ENCODE peak calls at places on chromosome 11, in six cellular contexts. Q, D, E, H, K and J are unnamed samples. For H3K4me1, the result is how much of the 10 kb centered on the place peaks cover.

GRCh38 chr11:45414082-45414481 is 127.9 kb upstream of the SYT13 start:
- DNase-seq in Q (no peak), D (no peak), E (no peak), H (no peak), K (no peak), J (no peak)

GRCh38 chr11:65916391-65916790 is 2.5 kb downstream of the C11orf68 start:
- DNase-seq in Q (no peak), D (no peak), E (no peak), H (no peak), K (no peak), J (no peak)

GRCh38 chr11:69075421-69076128 is 26.8 kb downstream of the TPCN2 start:
- DNase-seq in Q (no peak), D (peak), E (no peak), H (peak), K (no peak), J (no peak)

GRCh38 chr11:121337078-121337477 is 44.5 kb downstream of the SC5D start:
- DNase-seq in Q (no peak), D (no peak), E (no peak), H (no peak), K (no peak), J (no peak)

GRCh38 chr11:27912916-27913315 is 195.0 kb downstream of the KIF18A start:
- DNase-seq in Q (no peak), D (no peak), E (no peak), H (peak), K (no peak), J (no peak)

GRCh38 chr11:73114110-73114834 is 27.8 kb downstream of the FCHSD2 start:
- DNase-seq in Q (no peak), D (no peak), E (no peak), H (no peak), K (no peak), J (no peak)

GRCh38 chr11:77710358-77710757 is 72.8 kb upstream of the CLNS1A start:
- DNase-seq in Q (peak), D (no peak), E (no peak), H (peak), K (no peak), J (no peak)

GRCh38 chr11:79097279-79097875 is 343.5 kb downstream of the TENM4 start:
- DNase-seq in Q (no peak), D (peak), E (no peak), H (peak), K (no peak), J (no peak)

GRCh38 chr11:12540075-12540685 is 134.0 kb upstream of the TEAD1 start:
- DNase-seq in Q (peak), D (no peak), E (no peak), H (peak), K (no peak), J (no peak)

GRCh38 chr11:797300-798092 is 585 bp downstream of the SLC25A22 start:
- DNase-seq in Q (peak), D (peak), E (peak), H (peak), K (peak), J (no peak)

GRCh38 chr11:62664405-62665074 is 470 bp downstream of the C11orf98 start:
- DNase-seq in Q (peak), D (no peak), E (peak), H (peak), K (peak), J (peak)

GRCh38 chr11:86275493-86276370 is 26.3 kb upstream of the HIKESHI start:
- DNase-seq in Q (no peak), D (no peak), E (no peak), H (no peak), K (no peak), J (no peak)

GRCh38 chr11:80280737-80281136 is 839.9 kb upstream of the TENM4 start:
- DNase-seq in Q (no peak), D (no peak), E (no peak), H (no peak), K (no peak), J (no peak)

GRCh38 chr11:11171854-11172253 is 181.2 kb downstream of the CSNK2A3 start:
- DNase-seq in Q (no peak), D (no peak), E (no peak), H (peak), K (no peak), J (no peak)

GRCh38 chr11:727281-727701 is 20.0 kb upstream of the TALDO1 start:
- DNase-seq in Q (no peak), D (no peak), E (peak), H (no peak), K (no peak), J (peak)

GRCh38 chr11:100923555-100923954 is 206.1 kb downstream of the PGR start:
- DNase-seq in Q (no peak), D (no peak), E (no peak), H (peak), K (no peak), J (no peak)

GRCh38 chr11:115924744-115925567 is 420.7 kb upstream of the CADM1 start:
- DNase-seq in Q (no peak), D (no peak), E (no peak), H (peak), K (no peak), J (no peak)

GRCh38 chr11:116579857-116580727 is 192.7 kb downstream of the BUD13 start:
- DNase-seq in Q (no peak), D (no peak), E (peak), H (no peak), K (no peak), J (no peak)

GRCh38 chr11:127044535-127044934 is 44.0 kb upstream of the KIRREL3 start:
- DNase-seq in Q (peak), D (no peak), E (no peak), H (no peak), K (no peak), J (no peak)

GRCh38 chr11:12806113-12806512 is 131.9 kb downstream of the TEAD1 start:
- DNase-seq in Q (peak), D (no peak), E (no peak), H (no peak), K (no peak), J (no peak)

GRCh38 chr11:62858201-62858600 is 18.8 kb upstream of the WDR74 start:
- DNase-seq in Q (no peak), D (no peak), E (peak), H (no peak), K (no peak), J (no peak)

DNA sequence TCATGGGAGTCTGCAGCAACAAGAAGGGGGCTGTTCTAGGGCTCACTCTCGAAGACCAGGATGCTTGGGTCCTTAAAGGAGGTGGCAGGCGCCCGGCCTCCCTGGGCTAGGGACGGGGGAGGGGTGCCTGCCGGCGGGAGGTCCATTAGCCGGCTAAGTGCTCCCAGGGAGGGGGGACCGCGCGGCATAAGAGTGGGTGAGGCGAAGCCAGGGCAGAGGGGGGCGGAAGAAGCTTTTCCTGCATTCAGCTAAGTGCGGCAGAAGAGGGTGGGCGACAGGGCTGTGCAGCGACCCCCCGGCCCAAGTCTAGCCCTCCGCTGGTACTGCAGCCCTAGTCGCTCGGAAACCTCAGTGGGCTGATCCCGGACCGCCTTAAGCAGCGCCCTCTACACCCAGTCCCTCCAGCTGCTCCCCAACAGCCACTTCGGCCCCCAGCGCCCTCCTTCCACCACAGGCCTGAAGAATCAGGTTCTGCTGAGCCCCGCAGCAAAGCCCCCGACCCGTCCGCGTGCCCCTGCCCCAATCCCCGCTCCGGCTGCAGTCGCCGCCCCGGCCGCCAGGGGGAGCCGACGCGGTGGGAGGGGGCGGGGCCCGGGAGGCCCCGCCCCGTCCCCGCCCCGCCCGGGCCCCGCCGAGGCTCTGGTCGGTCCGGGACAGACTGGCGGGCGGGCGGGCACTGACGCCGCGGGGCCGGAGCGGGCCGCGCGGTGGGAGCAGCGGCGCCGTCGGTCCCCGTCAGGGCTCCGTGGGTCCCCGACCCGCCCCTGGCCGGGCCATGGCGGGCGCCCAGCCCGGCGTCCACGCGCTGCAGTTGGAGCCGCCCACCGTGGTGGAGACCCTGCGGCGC is at the start of gene PLCB3:
- DNase-seq in Q (no peak), D (peak), E (peak), H (peak), K (peak), J (no peak)
- TF ChIP-seq CTCF in Q (peak), D (peak), E (peak), H (peak), K (peak), J (peak)

GRCh38 chr11:118841469-118842222 is 42.0 kb upstream of the CXCR5 start:
- DNase-seq in Q (no peak), D (no peak), E (no peak), H (no peak), K (no peak), J (no peak)
- H3K4me1 ChIP-seq in Q (under half), D (under half), E (under half), H (under half), K (under half), J (under half)

GRCh38 chr11:134071766-134072403 is 3.0 kb downstream of the JAM3 start:
- DNase-seq in Q (no peak), D (no peak), E (no peak), H (peak), K (no peak), J (no peak)

GRCh38 chr11:134069426-134069921 is 602 bp downstream of the JAM3 start:
- DNase-seq in Q (no peak), D (peak), E (no peak), H (peak), K (peak), J (no peak)

GRCh38 chr11:134068829-134069425 is at the start of gene JAM3:
- DNase-seq in Q (peak), D (peak), E (peak), H (peak), K (peak), J (peak)

GRCh38 chr11:134071306-134071705 is 2.4 kb downstream of the JAM3 start:
- DNase-seq in Q (no peak), D (no peak), E (no peak), H (no peak), K (no peak), J (no peak)

DNA sequence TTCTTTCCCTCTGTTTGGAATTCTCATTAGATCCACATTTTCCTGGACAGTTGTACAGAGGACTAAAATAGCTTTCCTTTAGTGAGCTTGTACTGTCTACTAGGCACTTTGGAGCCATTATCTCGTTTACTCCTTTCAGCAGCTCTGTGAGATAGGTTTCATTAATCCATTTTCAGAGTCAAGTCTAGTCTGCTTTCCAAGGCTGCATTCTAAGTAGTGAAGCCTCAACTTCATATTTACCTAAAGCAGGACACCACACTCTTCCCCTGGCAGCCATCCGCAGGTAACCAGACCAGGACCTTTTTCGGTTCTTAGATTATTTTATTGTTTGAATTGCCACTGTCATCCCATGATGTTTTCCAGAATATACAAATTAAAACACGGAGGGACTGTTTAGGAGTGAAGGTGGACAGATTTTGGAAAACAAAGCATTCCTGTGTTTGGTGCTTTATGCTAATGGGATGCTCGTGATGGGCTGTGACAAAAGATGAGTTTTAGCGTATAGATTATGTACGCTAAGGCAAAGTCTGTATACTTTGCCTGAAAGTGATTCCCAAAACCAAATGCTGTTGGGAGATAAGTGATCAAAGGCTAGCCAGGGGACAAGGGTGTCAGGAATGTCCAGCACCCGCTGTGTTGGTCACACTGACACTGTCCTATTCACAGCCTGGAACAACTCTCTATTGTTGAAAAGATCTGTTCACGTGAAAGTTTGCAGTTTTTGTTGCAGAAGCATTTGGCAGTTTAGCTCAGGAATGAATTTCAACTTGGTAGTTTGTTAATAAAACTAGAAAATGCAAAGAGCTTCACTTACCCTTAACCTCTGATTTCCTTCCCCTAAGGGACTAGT is 1.3 kb downstream of the JAM3 start:
- DNase-seq in Q (no peak), D (no peak), E (no peak), H (no peak), K (no peak), J (no peak)
- H3K4me3 ChIP-seq in Q (no peak), D (peak), E (no peak), H (peak), K (peak), J (no peak)

GRCh38 chr11:123487157-123487744 is 57.2 kb downstream of the GRAMD1B start:
- DNase-seq in Q (no peak), D (no peak), E (no peak), H (no peak), K (no peak), J (no peak)

GRCh38 chr11:123494195-123495050 is 64.4 kb downstream of the GRAMD1B start:
- DNase-seq in Q (no peak), D (no peak), E (no peak), H (peak), K (no peak), J (no peak)

GRCh38 chr11:123491241-123491640 is 61.2 kb downstream of the GRAMD1B start:
- DNase-seq in Q (no peak), D (no peak), E (no peak), H (no peak), K (no peak), J (no peak)

GRCh38 chr11:123493393-123494063 is 63.5 kb downstream of the GRAMD1B start:
- DNase-seq in Q (no peak), D (no peak), E (no peak), H (no peak), K (no peak), J (no peak)

DNA sequence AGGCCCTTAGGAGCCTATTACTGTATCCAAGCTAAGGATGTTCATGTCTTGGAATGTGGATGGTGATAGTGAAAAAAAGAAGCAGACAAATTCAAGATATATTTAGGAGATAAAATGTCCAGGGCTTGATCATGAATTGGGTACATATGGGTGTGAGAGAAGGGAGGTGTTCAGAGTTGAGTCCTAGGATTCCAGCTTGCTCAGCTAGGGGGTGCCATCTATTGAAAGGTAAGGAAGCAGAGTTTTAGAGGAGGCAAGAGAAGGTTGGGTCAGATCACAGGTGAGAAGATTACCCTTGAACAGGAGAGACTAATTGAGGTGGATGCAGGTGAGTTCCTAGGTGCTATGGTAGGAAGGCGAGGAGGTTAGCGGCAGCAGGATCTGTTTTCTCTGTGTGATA is 60.5 kb downstream of the GRAMD1B start:
- DNase-seq in Q (no peak), D (no peak), E (no peak), H (no peak), K (no peak), J (no peak)
- TF ChIP-seq CTCF in Q (no peak), D (no peak), E (no peak), H (no peak), K (peak), J (no peak)

DNA sequence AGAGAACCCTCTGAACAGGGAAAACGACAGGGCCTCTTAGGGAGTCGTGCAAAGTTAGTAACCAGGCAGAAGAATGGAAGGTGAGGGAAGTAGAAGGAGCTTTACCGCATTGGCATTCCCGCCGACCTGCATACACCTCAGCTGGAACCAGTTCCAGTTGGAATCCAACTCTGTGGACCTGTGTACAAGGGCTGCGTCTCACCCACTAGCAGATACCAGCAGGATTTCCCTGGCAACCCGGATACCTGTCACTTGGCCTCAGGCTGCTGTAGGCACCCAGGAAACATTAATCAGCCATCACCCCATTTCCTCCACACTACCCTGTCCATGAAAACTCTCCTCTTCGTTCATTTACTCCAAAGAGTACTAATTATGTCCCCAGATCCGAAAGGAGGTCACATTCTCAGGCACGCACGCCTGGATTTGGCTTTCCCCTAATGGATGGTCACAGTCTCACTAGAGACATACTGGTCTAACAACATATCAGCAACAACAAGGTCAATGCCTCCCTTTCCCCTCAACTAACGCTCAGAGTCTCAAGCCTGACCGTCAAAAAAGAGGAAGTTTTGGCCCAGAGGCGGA is 842 bp downstream of the ARFGAP2 start:
- DNase-seq in Q (no peak), D (no peak), E (no peak), H (no peak), K (no peak), J (no peak)
- H3K4me1 ChIP-seq in Q (under half), D (under half), E (under half), H (under half), K (under half), J (under half)

GRCh38 chr11:113907155-113907554 is 2.6 kb downstream of the HTR3B start:
- DNase-seq in Q (no peak), D (no peak), E (no peak), H (no peak), K (no peak), J (no peak)
- H3K4me3 ChIP-seq in Q (no peak), D (no peak), E (no peak), H (no peak), K (no peak), J (no peak)

DNA sequence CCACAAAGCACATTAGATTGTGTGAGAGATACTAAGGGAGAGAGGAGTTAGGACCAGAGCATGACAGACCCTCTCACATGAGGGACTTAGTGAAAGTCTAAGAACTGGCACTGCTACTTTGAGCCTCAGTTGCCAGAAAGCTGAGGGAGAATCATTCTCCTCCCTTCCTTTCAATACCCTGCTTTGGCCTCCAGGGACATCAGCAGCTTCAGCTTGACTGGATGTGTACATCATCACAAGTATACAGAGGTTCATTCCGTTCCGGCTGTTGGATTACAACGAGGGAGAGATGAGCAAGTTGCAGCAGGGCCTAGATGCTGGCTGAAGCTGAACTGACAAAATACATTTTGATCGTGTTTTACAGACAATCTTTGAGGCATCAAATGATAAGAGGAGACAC is 15.7 kb upstream of the ANO5 start:
- DNase-seq in Q (peak), D (no peak), E (no peak), H (no peak), K (no peak), J (no peak)
- TF ChIP-seq CTCF in Q (no peak), D (no peak), E (no peak), H (no peak), K (peak), J (no peak)

DNA sequence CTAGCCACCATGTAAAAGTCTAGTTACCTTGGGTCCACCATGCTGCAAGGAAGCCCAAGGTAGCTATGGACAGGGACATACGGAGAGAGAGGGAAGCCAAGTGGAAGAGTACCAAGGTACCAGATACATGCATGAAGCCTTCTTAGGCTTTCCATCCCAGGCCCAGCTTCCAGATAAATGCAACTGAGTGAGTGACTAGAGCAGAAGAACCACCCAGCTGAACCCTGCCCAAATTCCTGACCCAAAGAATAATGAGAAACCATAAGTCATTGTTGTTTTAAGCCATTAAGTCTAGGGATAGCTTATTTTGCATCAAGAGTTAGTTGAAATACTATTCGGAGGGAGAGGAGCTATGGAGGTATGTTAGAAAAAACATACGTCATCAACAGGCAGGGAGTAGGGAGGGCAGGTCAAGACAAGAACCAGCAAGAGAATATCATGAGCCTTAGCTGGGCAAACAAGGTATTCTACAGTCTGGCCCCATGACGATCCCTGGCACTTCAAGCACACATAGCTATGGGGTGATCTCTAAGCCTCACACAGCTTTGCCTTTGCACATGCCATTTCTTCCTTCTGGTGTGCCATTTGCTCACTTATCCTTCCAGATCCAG is 36.5 kb upstream of the APLNR start:
- DNase-seq in Q (no peak), D (no peak), E (no peak), H (no peak), K (no peak), J (no peak)
- H3K4me1 ChIP-seq in Q (under half), D (under half), E (under half), H (under half), K (under half), J (under half)